ENCODE peak calls at places on chromosomes 16 and 17, in five cellular contexts. R is WTC11, G is A549, E is GM12878, K is HepG2. O is an unnamed sample.

GRCh38 chr17:19705771-19706770 is 10.3 kb downstream of the SLC47A2 start:
- DNase-seq in R (no peak), G (no peak), E (no peak), K (peak), O (peak)

GRCh38 chr17:78644971-78645370 is 67.8 kb upstream of the DNAH17 start:
- DNase-seq in R (no peak), G (no peak), E (no peak), K (no peak), O (no peak)

GRCh38 chr16:88718178-88718577 is 11.9 kb downstream of the CTU2 start:
- DNase-seq in R (no peak), G (no peak), E (no peak), K (no peak), O (no peak)

GRCh38 chr16:88882358-88883030 is 16.0 kb upstream of the PABPN1L start:
- DNase-seq in R (no peak), G (no peak), E (no peak), K (no peak), O (peak)

GRCh38 chr16:74743668-74744299 is 30.8 kb downstream of the FA2H start:
- DNase-seq in R (no peak), G (peak), E (no peak), K (peak), O (peak)

GRCh38 chr17:9226794-9227135 is 205.5 kb downstream of the NTN1 start:
- DNase-seq in R (peak), G (no peak), E (no peak), K (no peak), O (no peak)

GRCh38 chr16:72938426-72939164 is 109.3 kb downstream of the ZFHX3 start:
- DNase-seq in R (no peak), G (peak), E (no peak), K (no peak), O (no peak)

GRCh38 chr16:85768225-85768624 is 17.3 kb upstream of the C16orf74 start:
- DNase-seq in R (no peak), G (no peak), E (no peak), K (no peak), O (no peak)

GRCh38 chr16:57740423-57741071 is 5.0 kb downstream of the KATNB1 start:
- DNase-seq in R (no peak), G (no peak), E (no peak), K (no peak), O (no peak)

GRCh38 chr16:727291-727977 is 528 bp downstream of the HAGHL start:
- DNase-seq in R (no peak), G (no peak), E (no peak), K (no peak), O (peak)

GRCh38 chr16:78584213-78584860 is 484.9 kb downstream of the WWOX start:
- DNase-seq in R (no peak), G (no peak), E (no peak), K (no peak), O (no peak)

GRCh38 chr17:76707985-76708807 is 2.6 kb downstream of the MXRA7 start:
- DNase-seq in R (peak), G (no peak), E (no peak), K (peak), O (peak)

GRCh38 chr17:81510524-81510797 is 2.1 kb downstream of the ACTG1 start:
- DNase-seq in R (no peak), G (no peak), E (no peak), K (no peak), O (no peak)

GRCh38 chr16:49085689-49086088 is 195.9 kb downstream of the CBLN1 start:
- DNase-seq in R (no peak), G (no peak), E (no peak), K (no peak), O (no peak)

GRCh38 chr17:20284018-20284417 is 183.3 kb downstream of the LGALS9B start:
- DNase-seq in R (no peak), G (no peak), E (no peak), K (no peak), O (no peak)

GRCh38 chr17:19249681-19250080 is 12.5 kb downstream of the EPN2 start:
- DNase-seq in R (no peak), G (no peak), E (no peak), K (no peak), O (no peak)

GRCh38 chr16:15054357-15055140 is 1.3 kb downstream of the NTAN1 start:
- DNase-seq in R (no peak), G (no peak), E (no peak), K (no peak), O (no peak)
- TF ChIP-seq ESRRA in R (no peak), G (no peak), E (no peak), K (no peak), O (no peak)

GRCh38 chr17:41529491-41529915 is 1.4 kb upstream of the KRT19 start:
- DNase-seq in R (no peak), G (no peak), E (no peak), K (no peak), O (no peak)
- TF ChIP-seq ESRRA in R (no peak), G (no peak), E (no peak), K (no peak), O (no peak)

GRCh38 chr16:82177555-82177954 is 7.5 kb upstream of the MPHOSPH6 start:
- DNase-seq in R (no peak), G (no peak), E (no peak), K (no peak), O (no peak)
- TF ChIP-seq ESRRA in R (no peak), G (no peak), E (no peak), K (no peak), O (no peak)

GRCh38 chr17:7836596-7837374 is 2.8 kb downstream of the KDM6B start:
- DNase-seq in R (peak), G (peak), E (peak), K (peak), O (peak)
- TF ChIP-seq ESRRA in R (no peak), G (peak), E (peak), K (peak), O (peak)

DNA sequence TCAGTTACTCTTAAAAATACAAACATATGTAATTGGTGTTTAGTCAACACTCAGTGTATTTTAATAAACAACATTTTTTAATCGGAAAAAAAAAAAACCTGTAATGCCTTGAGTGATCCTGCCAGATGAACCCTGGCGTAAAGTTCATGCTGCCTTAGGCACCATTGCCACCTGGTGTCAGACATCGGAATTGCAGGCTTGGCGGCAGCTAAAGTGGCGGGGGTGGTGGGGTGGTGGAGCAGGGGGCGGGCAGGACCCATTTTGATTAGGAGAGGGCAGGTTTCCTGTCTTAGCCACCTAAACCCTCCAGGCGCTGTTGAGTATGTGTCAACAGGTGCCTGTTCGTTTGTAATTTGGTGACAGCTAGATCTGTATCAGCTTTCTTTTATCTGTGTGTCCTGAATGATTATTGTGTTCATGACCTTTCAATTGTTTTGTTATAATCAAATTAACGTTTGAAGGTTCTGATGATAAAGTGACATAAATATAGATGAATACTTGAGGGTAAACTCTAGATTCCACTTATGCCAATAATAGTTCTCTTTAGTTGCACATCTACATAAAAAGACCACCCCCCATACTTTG is 588.7 kb downstream of the CDH13 start:
- DNase-seq in R (peak), G (peak), E (no peak), K (peak), O (peak)
- TF ChIP-seq ESRRA in R (no peak), G (no peak), E (no peak), K (no peak), O (no peak)

DNA sequence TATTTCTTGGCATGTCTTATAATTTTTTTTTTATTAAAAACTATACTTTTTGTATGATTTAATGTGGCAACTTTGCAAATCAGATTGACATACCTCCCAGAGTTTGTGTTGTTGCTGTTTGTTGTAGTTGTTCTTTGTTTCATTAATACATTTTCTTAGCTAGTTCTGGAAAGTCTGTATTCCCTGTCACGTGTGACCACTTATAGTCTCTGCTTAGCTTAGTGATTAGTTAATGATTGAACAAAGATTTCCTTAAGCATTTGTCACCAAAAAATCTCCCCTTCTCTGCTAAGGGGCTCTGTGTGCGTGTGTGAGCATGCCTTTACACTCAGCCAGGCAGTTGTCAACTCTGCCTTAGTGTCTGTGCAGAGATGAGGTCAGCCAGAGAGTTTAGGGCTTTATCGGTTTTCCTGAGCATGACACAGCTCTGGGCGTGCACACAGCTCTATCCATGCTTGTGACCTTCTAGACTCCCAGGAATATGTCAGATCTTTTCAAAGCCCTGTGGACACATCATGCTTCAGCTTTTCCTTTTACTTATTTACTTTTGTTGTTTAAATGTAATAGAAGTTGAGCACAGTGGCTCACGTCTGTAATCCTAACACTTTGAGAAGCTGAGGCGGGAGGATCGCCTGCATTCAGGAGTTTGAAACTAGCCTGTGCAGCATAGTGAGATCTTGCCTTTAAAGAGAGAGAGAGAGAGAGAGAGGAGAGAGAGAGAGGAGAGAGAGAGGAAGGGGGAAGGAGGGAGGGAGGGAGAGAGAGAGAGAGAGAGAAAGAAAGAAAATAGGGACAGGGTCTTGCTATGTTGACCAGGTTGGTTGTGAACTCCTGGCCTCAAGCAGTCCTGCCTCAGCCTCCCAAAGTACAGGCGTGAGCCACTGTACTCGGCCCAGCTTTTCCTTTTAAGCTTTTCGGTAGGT is 21.9 kb downstream of the DNAI2 start:
- DNase-seq in R (no peak), G (no peak), E (no peak), K (no peak), O (peak)
- TF ChIP-seq ESRRA in R (no peak), G (no peak), E (no peak), K (no peak), O (peak)

GRCh38 chr17:63986842-63987615 is 11.1 kb upstream of the PRR29 start:
- DNase-seq in R (no peak), G (no peak), E (no peak), K (no peak), O (no peak)
- TF ChIP-seq ESRRA in R (no peak), G (no peak), E (no peak), K (no peak), O (no peak)

O was measured in K562.